ENCODE peak calls at places on chromosome 11, in nine cellular contexts. U is NCI-H2081 treated with DMSO at 0.1 percent for 48 hours; F is substantia nigra; J is activated CD4-positive, CD25-positive, alpha-beta regulatory T cell; O is NCI-H2171; D is IMR-90; L is CD4-positive, CD25-positive, alpha-beta regulatory T cell; Y is LHCN-M2; G is activated naive CD4-positive, alpha-beta T cell treated with anti-CD3 and anti-CD28 coated beads, Interleukin-2, amount 50 U/mL, for 72 hours. H is an unnamed sample.

GRCh38 chr11:129930306-129930705 is 34.9 kb upstream of the NFRKB start:
- DNase-seq in D (peak; percentile 33), G (no peak), U (no peak), Y (no peak), O (no peak), J (no peak), F (no peak), L (no peak), H (peak; percentile 23)

GRCh38 chr11:10379433-10379832 is 74.6 kb downstream of the ADM start:
- DNase-seq in F (no peak), U (no peak), O (no peak), G (no peak), D (peak; percentile 81), Y (no peak), J (no peak), L (no peak), H (no peak)

GRCh38 chr11:62142921-62143320 is 19.1 kb downstream of the INCENP start:
- DNase-seq in Y (no peak), G (no peak), O (no peak), L (no peak), U (no peak), F (peak; percentile 32), D (no peak), J (no peak), H (no peak)

GRCh38 chr11:110762596-110762995 is 50.4 kb upstream of the ARHGAP20 start:
- DNase-seq in G (no peak), J (no peak), Y (peak; percentile 73), L (no peak), D (peak; percentile 49), O (no peak), F (no peak), U (no peak), H (no peak)

GRCh38 chr11:69654660-69655478 is 13.9 kb downstream of the CCND1 start:
- DNase-seq in J (no peak), L (no peak), D (peak; percentile 52), F (no peak), G (no peak), O (no peak), U (no peak), Y (peak; percentile 36), H (peak; percentile 34)

GRCh38 chr11:46693597-46694012 is 6.8 kb downstream of the ARHGAP1 start:
- DNase-seq in D (peak; percentile 22), O (no peak), G (no peak), U (no peak), L (no peak), J (no peak), Y (no peak), F (no peak), H (peak; percentile 87)

GRCh38 chr11:28760676-28761390 is 652.6 kb downstream of the METTL15 start:
- DNase-seq in J (no peak), F (no peak), Y (peak; percentile 68), L (no peak), O (no peak), G (no peak), D (peak; percentile 27), U (no peak), H (peak; percentile 90)

GRCh38 chr11:1669546-1670218 is 27.3 kb upstream of the KRTAP5-6 start:
- DNase-seq in J (no peak), U (no peak), G (peak; percentile 31), O (no peak), L (no peak), Y (no peak), F (no peak), D (no peak), H (no peak)

GRCh38 chr11:73288873-73289707 is 17.0 kb downstream of the P2RY6 start:
- DNase-seq in J (peak; percentile 29), F (peak; percentile 35), D (peak; percentile 65), U (no peak), L (peak; percentile 43), G (no peak), Y (peak; percentile 81), O (peak; percentile 64), H (peak; percentile 70)

GRCh38 chr11:78200061-78200460 is 11.3 kb downstream of the USP35 start:
- DNase-seq in U (no peak), Y (no peak), F (no peak), G (no peak), D (no peak), O (no peak), L (no peak), J (no peak), H (no peak)

GRCh38 chr11:5204787-5205186 is 4.3 kb upstream of the OR51V1 start:
- DNase-seq in O (no peak), J (no peak), F (no peak), D (peak; percentile 90), G (no peak), U (no peak), Y (peak; percentile 63), L (peak; percentile 0), H (peak; percentile 66)

GRCh38 chr11:69372589-69373250 is 78.8 kb downstream of the MYEOV start:
- DNase-seq in F (no peak), J (no peak), Y (no peak), L (no peak), D (no peak), O (peak; percentile 67), G (peak; percentile 33), U (no peak), H (no peak)

GRCh38 chr11:416757-417621 is 2.2 kb upstream of the SIGIRR start:
- DNase-seq in L (peak; percentile 70), Y (no peak), U (no peak), G (peak; percentile 69), J (no peak), O (no peak), D (no peak), F (no peak), H (peak; percentile 39)

GRCh38 chr11:65491614-65492386 is 7.0 kb upstream of the MALAT1 start:
- DNase-seq in G (no peak), F (peak; percentile 66), J (no peak), Y (peak; percentile 93), U (peak; percentile 81), L (no peak), O (peak; percentile 62), D (peak; percentile 98), H (peak; percentile 79)

GRCh38 chr11:34425360-34425759 is 13.4 kb upstream of the CAT start:
- DNase-seq in U (no peak), L (no peak), D (no peak), Y (no peak), J (no peak), G (no peak), O (no peak), F (no peak), H (no peak)

GRCh38 chr11:134055029-134055428 is 13.8 kb upstream of the JAM3 start:
- DNase-seq in U (no peak), D (no peak), Y (no peak), J (no peak), F (no peak), G (no peak), L (no peak), O (no peak), H (no peak)

GRCh38 chr11:89405629-89406028 is 85.5 kb downstream of the NOX4 start:
- DNase-seq in J (no peak), G (no peak), U (no peak), O (no peak), F (no peak), L (no peak), D (no peak), Y (peak; percentile 2), H (peak; percentile 24)

GRCh38 chr11:30143098-30143705 is 87.6 kb upstream of the FSHB start:
- DNase-seq in L (peak; percentile 16), F (no peak), G (no peak), O (peak; percentile 14), U (peak; percentile 19), J (no peak), Y (peak; percentile 39), D (peak; percentile 15), H (peak; percentile 49)

GRCh38 chr11:100562102-100562501 is 125.0 kb upstream of the ARHGAP42 start:
- DNase-seq in O (no peak), U (no peak), D (peak; percentile 86), J (no peak), L (no peak), F (no peak), Y (peak; percentile 80), G (no peak), H (peak; percentile 72)

GRCh38 chr11:18705651-18706281 is 7.2 kb downstream of the TMEM86A start:
- DNase-seq in F (no peak), U (no peak), L (peak; percentile 23), J (no peak), D (no peak), O (no peak), G (no peak), Y (no peak), H (no peak)

GRCh38 chr11:115497303-115497702 is 6.9 kb downstream of the CADM1 start:
- DNase-seq in G (no peak), D (no peak), U (no peak), J (no peak), O (no peak), Y (peak; percentile 7), L (no peak), F (no peak), H (no peak)

GRCh38 chr11:21641839-21642238 is 551.0 kb upstream of the ANO5 start:
- DNase-seq in F (no peak), O (no peak), D (no peak), L (no peak), U (no peak), Y (no peak), J (no peak), G (no peak), H (no peak)

GRCh38 chr11:101010899-101011298 is 118.7 kb downstream of the PGR start:
- DNase-seq in O (no peak), L (no peak), G (no peak), F (no peak), J (no peak), D (no peak), Y (no peak), U (no peak), H (peak; percentile 4)

GRCh38 chr11:63768232-63769043 is at the start of gene ZFTA:
- DNase-seq in Y (peak; percentile 58), F (no peak), D (peak; percentile 37), L (peak; percentile 42), O (peak; percentile 53), J (peak; percentile 37), G (peak; percentile 62), U (no peak), H (peak; percentile 50)

GRCh38 chr11:104531075-104531474 is 367.1 kb upstream of the PDGFD start:
- DNase-seq in L (peak; percentile 56), U (no peak), O (no peak), D (no peak), G (no peak), F (no peak), J (no peak), Y (peak; percentile 41), H (peak; percentile 29)

GRCh38 chr11:126083829-126084607 is 21.4 kb upstream of the CDON start:
- DNase-seq in J (no peak), U (no peak), L (peak; percentile 81), O (no peak), D (no peak), F (no peak), G (peak; percentile 59), Y (no peak), H (no peak)

GRCh38 chr11:68167474-68167873 is 45.6 kb downstream of the KMT5B start:
- DNase-seq in U (no peak), G (no peak), J (no peak), F (no peak), L (no peak), Y (no peak), D (no peak), O (no peak), H (no peak)

GRCh38 chr11:74279256-74279655 is 32.2 kb downstream of the P4HA3 start:
- DNase-seq in Y (no peak), L (no peak), D (no peak), G (no peak), U (no peak), O (no peak), J (no peak), F (no peak), H (no peak)

GRCh38 chr11:75966546-75967287 is 151.7 kb downstream of the UVRAG start:
- DNase-seq in L (no peak), F (no peak), J (no peak), G (no peak), U (no peak), O (no peak), Y (peak; percentile 83), D (peak; percentile 84), H (peak; percentile 25)

GRCh38 chr11:64007629-64008282 is 21.5 kb downstream of the OTUB1 start:
- DNase-seq in Y (no peak), D (no peak), L (no peak), U (no peak), J (no peak), O (no peak), G (no peak), F (peak; percentile 10), H (peak; percentile 79)

H was measured in ACHN.